ENCODE peak calls at places on chromosome 15, in four cellular contexts. One of them, this sample, is unnamed.

GRCh38 chr15:51982770-51983103 is 11.2 kb upstream of the LEO1 start:
- DNase-seq in hepatocyte: no peak
- DNase-seq in KG1: no peak
- DNase-seq in brain microvascular endothelial cell: no peak
- DNase-seq in this sample: no peak

GRCh38 chr15:83919319-83919830 is 265.5 kb downstream of the ADAMTSL3 start:
- DNase-seq in hepatocyte: no peak
- DNase-seq in KG1: no peak
- DNase-seq in brain microvascular endothelial cell: no peak
- DNase-seq in this sample: no peak

GRCh38 chr15:55695432-55695831 is 47.5 kb downstream of the PRTG start:
- DNase-seq in hepatocyte: no peak
- DNase-seq in KG1: no peak
- DNase-seq in brain microvascular endothelial cell: no peak
- DNase-seq in this sample: no peak

GRCh38 chr15:28919201-28919627 is 33.4 kb downstream of the APBA2 start:
- DNase-seq in hepatocyte: peak
- DNase-seq in KG1: no peak
- DNase-seq in brain microvascular endothelial cell: no peak
- DNase-seq in this sample: no peak

GRCh38 chr15:53193149-53193548 is 403.0 kb upstream of the ONECUT1 start:
- DNase-seq in hepatocyte: peak
- DNase-seq in KG1: no peak
- DNase-seq in brain microvascular endothelial cell: no peak
- DNase-seq in this sample: no peak

GRCh38 chr15:51947124-51947523 is 24.5 kb downstream of the LEO1 start:
- DNase-seq in hepatocyte: no peak
- DNase-seq in KG1: no peak
- DNase-seq in brain microvascular endothelial cell: no peak
- DNase-seq in this sample: no peak

GRCh38 chr15:78810377-78811123 is 714 bp downstream of the ADAMTS7 start:
- DNase-seq in hepatocyte: peak
- DNase-seq in KG1: no peak
- DNase-seq in brain microvascular endothelial cell: peak
- DNase-seq in this sample: peak

GRCh38 chr15:74773731-74774252 is 8.1 kb upstream of the CSK start:
- DNase-seq in hepatocyte: no peak
- DNase-seq in KG1: no peak
- DNase-seq in brain microvascular endothelial cell: no peak
- DNase-seq in this sample: no peak

GRCh38 chr15:26260517-26261133 is 397.5 kb upstream of the ATP10A start:
- DNase-seq in hepatocyte: peak
- DNase-seq in KG1: no peak
- DNase-seq in brain microvascular endothelial cell: no peak
- DNase-seq in this sample: no peak

GRCh38 chr15:70748281-70748747 is 15.0 kb downstream of the UACA start:
- DNase-seq in hepatocyte: no peak
- DNase-seq in KG1: no peak
- DNase-seq in brain microvascular endothelial cell: no peak
- DNase-seq in this sample: no peak

GRCh38 chr15:73602992-73603391 is 30.2 kb downstream of the NPTN start:
- DNase-seq in hepatocyte: no peak
- DNase-seq in KG1: no peak
- DNase-seq in brain microvascular endothelial cell: no peak
- DNase-seq in this sample: peak

GRCh38 chr15:40891810-40892448 is 2.3 kb upstream of the VPS18 start:
- DNase-seq in hepatocyte: peak
- DNase-seq in KG1: peak
- DNase-seq in brain microvascular endothelial cell: peak
- DNase-seq in this sample: peak

GRCh38 chr15:69535101-69535638 is 82.6 kb downstream of the RPLP1 start:
- DNase-seq in hepatocyte: no peak
- DNase-seq in KG1: no peak
- DNase-seq in brain microvascular endothelial cell: peak
- DNase-seq in this sample: no peak

GRCh38 chr15:77002954-77003912 is 8.3 kb downstream of the PSTPIP1 start:
- DNase-seq in hepatocyte: no peak
- DNase-seq in KG1: peak
- DNase-seq in brain microvascular endothelial cell: no peak
- DNase-seq in this sample: peak

GRCh38 chr15:40928351-40928974 is 677 bp upstream of the DLL4 start:
- DNase-seq in hepatocyte: peak
- DNase-seq in KG1: no peak
- DNase-seq in brain microvascular endothelial cell: no peak
- DNase-seq in this sample: peak